ENCODE peak calls at places on chromosome 19, in five cellular contexts. M is activated T-helper 2 cell treated with anti-CD3 and anti-CD28 coated beads, Interferon-gamma antibody, Interleukin-2, Interleukin-4, amounts not matched to agents 10 μg/mL and 5 μg/mL and 100 μg/mL, durations not matched to agents 14 hours and 24 hours and 36 hours; K is fibroblast of pulmonary artery; N is kidney glomerular epithelial cell; O is stimulated activated CD4-positive, alpha-beta T cell treated with anti-CD3 and anti-CD28 coated beads, Interleukin-2, amount 100 ng/mL, for 48 hours. F is an unnamed sample.

GRCh38 chr19:47694466-47695273 is 18.6 kb upstream of the EHD2 start:
- DNase-seq in N (no peak), O (no peak), K (no peak), M (no peak), F (no peak)

GRCh38 chr19:2477141-2477710 is 1.3 kb downstream of the GADD45B start:
- DNase-seq in N (peak), K (no peak), O (no peak), M (no peak), F (no peak)

GRCh38 chr19:40055832-40056504 is at the start of gene ZNF780B:
- DNase-seq in O (peak), K (peak), M (peak), N (peak), F (peak)

GRCh38 chr19:53982611-53983010 is 8.8 kb upstream of the CACNG6 start:
- DNase-seq in O (no peak), K (peak), N (no peak), M (no peak), F (no peak)

GRCh38 chr19:2495130-2495641 is 19.3 kb downstream of the GADD45B start:
- DNase-seq in K (peak), M (no peak), N (peak), O (no peak), F (peak)

GRCh38 chr19:21604351-21604926 is 99.0 kb downstream of the ZNF429 start:
- DNase-seq in N (peak), K (no peak), M (no peak), O (no peak), F (peak)

GRCh38 chr19:53463263-53463662 is 4.3 kb upstream of the ZNF813 start:
- DNase-seq in N (no peak), O (no peak), K (no peak), M (no peak), F (no peak)

GRCh38 chr19:15453091-15453498 is 3.3 kb upstream of the WIZ start:
- DNase-seq in N (no peak), O (no peak), K (no peak), M (no peak), F (no peak)

GRCh38 chr19:5369962-5370367 is 29.4 kb upstream of the PTPRS start:
- DNase-seq in M (peak), N (no peak), O (peak), K (peak), F (no peak)

GRCh38 chr19:1933942-1934341 is 7.0 kb upstream of the CSNK1G2 start:
- DNase-seq in N (no peak), O (no peak), K (no peak), M (no peak), F (no peak)

GRCh38 chr19:29666634-29667389 is 1.6 kb downstream of the PLEKHF1 start:
- DNase-seq in M (no peak), N (peak), O (no peak), K (peak), F (no peak)

GRCh38 chr19:2280633-2281264 is 1.2 kb downstream of the PEAK3 start:
- DNase-seq in M (no peak), O (no peak), K (no peak), N (no peak), F (no peak)

GRCh38 chr19:7263066-7263465 is 31.1 kb downstream of the INSR start:
- DNase-seq in N (no peak), K (no peak), O (no peak), M (no peak), F (no peak)

GRCh38 chr19:45994456-45994988 is 745 bp upstream of the CCDC61 start:
- DNase-seq in K (peak), M (no peak), O (no peak), N (no peak), F (no peak)

GRCh38 chr19:49677901-49678674 is 1.0 kb downstream of the PRMT1 start:
- DNase-seq in N (peak), K (peak), O (peak), M (peak), F (peak)

GRCh38 chr19:46537136-46538097 is 41.8 kb upstream of the PNMA8B start:
- DNase-seq in M (peak), O (peak), N (peak), K (peak), F (no peak)

GRCh38 chr19:49200238-49200862 is 42.8 kb downstream of the TRPM4 start:
- DNase-seq in M (no peak), O (peak), N (no peak), K (no peak), F (no peak)

GRCh38 chr19:48415869-48416268 is 22.4 kb downstream of the GRIN2D start:
- DNase-seq in M (no peak), N (no peak), K (no peak), O (no peak), F (no peak)

GRCh38 chr19:38784224-38784623 is 4.8 kb upstream of the LGALS7B start:
- DNase-seq in K (peak), M (no peak), O (no peak), N (no peak), F (no peak)

GRCh38 chr19:3932931-3933810 is at the start of gene NMRK2:
- DNase-seq in K (no peak), O (no peak), N (no peak), M (no peak), F (no peak)